ENCODE peak calls at places on chromosomes 4 and X, in four cellular contexts. H, T, B and W are unnamed samples.

GRCh38 chrX:145475725-145476124 is 228.4 kb downstream of the SPANXN1 start:
- DNase-seq in H (no peak), T (no peak), B (no peak), W (no peak)

GRCh38 chr4:58192217-58192616 is 1082.0 kb upstream of the IGFBP7 start:
- DNase-seq in H (no peak), T (no peak), B (no peak), W (no peak)

GRCh38 chr4:100022792-100023222 is 72.7 kb upstream of the H2AZ1 start:
- DNase-seq in H (no peak), T (no peak), B (peak), W (no peak)

GRCh38 chr4:182862166-182862875 is 54.9 kb downstream of the DCTD start:
- DNase-seq in H (peak), T (no peak), B (no peak), W (no peak)

GRCh38 chr4:82284475-82284857 is 89.3 kb downstream of the HNRNPD start:
- DNase-seq in H (no peak), T (no peak), B (no peak), W (no peak)

GRCh38 chr4:100190643-100191600 is 654 bp upstream of the DDIT4L start:
- DNase-seq in H (no peak), T (no peak), B (peak), W (peak)

GRCh38 chr4:111943796-111944203 is 201.5 kb upstream of the FAM241A start:
- DNase-seq in H (peak), T (no peak), B (peak), W (peak)

GRCh38 chr4:55214172-55214571 is 88.8 kb upstream of the KDR start:
- DNase-seq in H (no peak), T (no peak), B (no peak), W (no peak)

GRCh38 chr4:71711985-71712348 is 71.9 kb downstream of the GC start:
- DNase-seq in H (no peak), T (no peak), B (no peak), W (no peak)

GRCh38 chr4:8324640-8325239 is 55.2 kb downstream of the HTRA3 start:
- DNase-seq in H (no peak), T (no peak), B (peak), W (no peak)

GRCh38 chr4:94158883-94159282 is 48.8 kb upstream of the SMARCAD1 start:
- DNase-seq in H (no peak), T (no peak), B (no peak), W (no peak)

GRCh38 chr4:5996641-5997040 is 21.6 kb downstream of the C4orf50 start:
- DNase-seq in H (no peak), T (no peak), B (no peak), W (no peak)

GRCh38 chr4:1099684-1100335 is 13.6 kb downstream of the RNF212 start:
- DNase-seq in H (no peak), T (no peak), B (peak), W (no peak)

GRCh38 chrX:120463241-120463640 is 5.9 kb downstream of the LAMP2 start:
- DNase-seq in H (peak), T (no peak), B (no peak), W (no peak)

GRCh38 chr4:141022221-141022760 is 111.0 kb downstream of the RNF150 start:
- DNase-seq in H (no peak), T (no peak), B (no peak), W (no peak)

GRCh38 chrX:17046478-17047097 is 100.1 kb downstream of the REPS2 start:
- DNase-seq in H (peak), T (peak), B (peak), W (peak)

GRCh38 chr4:88792821-88793220 is 95.2 kb upstream of the NAP1L5 start:
- DNase-seq in H (no peak), T (no peak), B (no peak), W (peak)

GRCh38 chr4:74675673-74676279 is 118.5 kb downstream of the BTC start:
- DNase-seq in H (peak), T (peak), B (no peak), W (peak)

GRCh38 chr4:1381181-1381621 is 25.0 kb downstream of the NKX1-1 start:
- DNase-seq in H (no peak), T (no peak), B (no peak), W (no peak)

GRCh38 chrX:41240504-41240903 is 93.5 kb upstream of the DDX3X start:
- DNase-seq in H (no peak), T (no peak), B (no peak), W (no peak)

GRCh38 chrX:41802958-41803357 is 79.0 kb downstream of the GPR82 start:
- DNase-seq in H (no peak), T (no peak), B (no peak), W (no peak)

GRCh38 chr4:104017213-104017612 is 297.4 kb upstream of the TACR3 start:
- DNase-seq in H (no peak), T (no peak), B (no peak), W (no peak)

DNA sequence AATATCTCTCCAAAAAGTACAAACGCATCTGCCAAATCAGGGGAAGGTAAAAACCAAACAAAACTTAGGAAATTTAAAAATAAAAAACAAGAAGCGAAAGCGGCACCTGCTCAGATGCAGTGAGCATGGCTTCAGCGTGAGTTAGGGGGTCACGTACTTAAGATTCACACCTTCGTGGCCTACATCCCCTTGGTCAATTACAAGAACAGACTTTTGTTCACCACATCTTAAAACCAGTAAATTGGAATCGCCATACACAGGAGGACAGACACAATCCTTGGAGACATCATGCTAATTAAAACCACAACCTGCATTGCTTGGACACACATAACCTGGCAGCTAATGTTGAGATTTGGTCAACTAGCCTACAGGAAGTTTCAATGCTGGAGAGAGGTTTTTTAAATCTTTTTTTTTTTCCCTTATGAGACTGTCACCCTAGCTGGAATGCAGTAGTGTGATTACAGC is 12.5 kb upstream of the SEL1L3 start:
- DNase-seq in H (no peak), T (no peak), B (no peak), W (no peak)
- TF ChIP-seq JUN in H (no peak), T (no peak), B (no peak), W (no peak)

GRCh38 chrX:22134681-22135080 is 102.6 kb downstream of the PHEX start:
- DNase-seq in H (peak), T (no peak), B (no peak), W (peak)
- TF ChIP-seq CEBPB in H (no peak), T (no peak), B (no peak), W (peak)

GRCh38 chr4:139223682-139224317 is 46.8 kb upstream of the ELF2 start:
- DNase-seq in H (no peak), T (no peak), B (no peak), W (no peak)
- TF ChIP-seq JUN in H (no peak), T (no peak), B (no peak), W (no peak)

GRCh38 chr4:51851090-51851936 is 8.4 kb downstream of the DCUN1D4 start:
- DNase-seq in H (no peak), T (no peak), B (no peak), W (no peak)
- TF ChIP-seq CEBPB in H (no peak), T (no peak), B (no peak), W (no peak)

GRCh38 chr4:97142405-97142804 is 1000.9 kb downstream of the STPG2 start:
- DNase-seq in H (no peak), T (no peak), B (no peak), W (no peak)
- TF ChIP-seq JUN in H (no peak), T (no peak), B (no peak), W (no peak)

DNA sequence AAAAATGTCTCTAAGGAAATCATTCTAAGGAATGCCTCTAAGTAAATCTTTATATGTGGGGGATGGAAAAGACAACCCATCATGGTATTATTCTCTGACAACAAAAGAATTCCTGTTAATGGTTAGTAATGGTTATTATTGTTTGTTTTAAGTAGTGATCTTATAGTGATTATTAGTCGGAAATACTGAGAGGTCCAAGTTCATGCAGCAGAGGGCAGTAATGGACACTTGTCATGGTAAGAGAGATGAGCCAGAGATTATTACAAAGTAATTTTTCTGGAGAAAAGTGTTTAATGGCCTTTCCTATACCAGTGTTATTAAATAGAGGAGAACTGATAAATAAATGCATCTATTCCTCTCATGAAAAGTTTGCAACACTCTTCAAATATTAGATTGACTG is 8.1 kb upstream of the DKK2 start:
- DNase-seq in H (no peak), T (no peak), B (no peak), W (no peak)
- TF ChIP-seq CEBPB in H (no peak), T (no peak), B (no peak), W (no peak)

DNA sequence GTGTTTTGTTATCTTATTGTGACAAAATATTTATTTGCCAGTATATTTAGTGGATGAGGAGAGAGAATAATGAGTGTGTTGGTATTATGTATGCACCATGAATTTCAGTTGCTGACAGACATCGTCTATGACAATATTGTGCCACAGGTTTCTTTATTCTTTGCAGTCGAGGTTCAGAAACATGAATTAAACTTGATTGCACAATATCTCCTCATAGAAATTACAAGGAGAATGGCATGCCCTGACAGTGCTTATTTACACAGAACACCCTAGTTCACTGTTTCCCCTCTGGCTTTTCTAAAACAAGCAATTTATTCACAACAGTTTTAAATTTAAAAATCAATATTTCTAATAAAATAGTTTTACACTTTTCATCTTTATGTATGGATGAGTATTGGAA is 36.5 kb downstream of the POU4F2 start:
- DNase-seq in H (no peak), T (no peak), B (no peak), W (no peak)
- TF ChIP-seq JUN in H (no peak), T (no peak), B (no peak), W (no peak)